ENCODE peak calls at places on chromosomes 12 and 14, in six cellular contexts. C, D, L, E, N and X are unnamed samples.

GRCh38 chr12:85057370-85057963 is 21.3 kb downstream of the LRRIQ1 start:
- DNase-seq in C (peak), D (peak), L (peak), E (peak), N (no peak), X (peak)

GRCh38 chr14:64878775-64879634 is 702 bp downstream of the SPTB start:
- DNase-seq in C (peak), D (no peak), L (peak), E (no peak), N (no peak), X (no peak)

GRCh38 chr12:105970885-105971284 is 167.9 kb downstream of the NUAK1 start:
- DNase-seq in C (no peak), D (no peak), L (no peak), E (no peak), N (no peak), X (no peak)

GRCh38 chr12:19288603-19289244 is 150.6 kb upstream of the AEBP2 start:
- DNase-seq in C (peak), D (peak), L (peak), E (peak), N (no peak), X (peak)

GRCh38 chr14:55240526-55241178 is 30.6 kb upstream of the FBXO34 start:
- DNase-seq in C (no peak), D (no peak), L (no peak), E (no peak), N (no peak), X (no peak)

GRCh38 chr12:69480698-69481097 is 10.5 kb downstream of the FRS2 start:
- DNase-seq in C (no peak), D (no peak), L (no peak), E (no peak), N (no peak), X (no peak)

GRCh38 chr12:105814283-105814682 is 324.5 kb downstream of the NUAK1 start:
- DNase-seq in C (no peak), D (no peak), L (no peak), E (no peak), N (no peak), X (no peak)

GRCh38 chr12:88057994-88058718 is 29.0 kb upstream of the C12orf50 start:
- DNase-seq in C (no peak), D (no peak), L (no peak), E (no peak), N (no peak), X (no peak)

GRCh38 chr14:74933925-74934435 is 10.9 kb upstream of the RPS6KL1 start:
- DNase-seq in C (no peak), D (no peak), L (no peak), E (peak), N (no peak), X (no peak)

GRCh38 chr12:64895541-64895940 is 71.1 kb downstream of the TBC1D30 start:
- DNase-seq in C (no peak), D (no peak), L (no peak), E (no peak), N (no peak), X (no peak)

GRCh38 chr12:113870035-113870434 is 96.1 kb downstream of the RBM19 start:
- DNase-seq in C (no peak), D (no peak), L (no peak), E (no peak), N (no peak), X (no peak)

GRCh38 chr12:65725376-65725775 is 98.9 kb upstream of the HMGA2 start:
- DNase-seq in C (no peak), D (no peak), L (no peak), E (no peak), N (no peak), X (no peak)

GRCh38 chr14:106044949-106045596 is 518.7 kb downstream of the TMEM121 start:
- DNase-seq in C (peak), D (peak), L (peak), E (no peak), N (no peak), X (peak)

GRCh38 chr14:64117671-64118402 is 176.3 kb downstream of the ESR2 start:
- DNase-seq in C (peak), D (no peak), L (no peak), E (no peak), N (no peak), X (no peak)

GRCh38 chr14:53341324-53341723 is 188.2 kb upstream of the DDHD1 start:
- DNase-seq in C (no peak), D (no peak), L (no peak), E (no peak), N (no peak), X (no peak)

GRCh38 chr12:108310489-108310888 is 28.6 kb downstream of the CMKLR1 start:
- DNase-seq in C (no peak), D (no peak), L (peak), E (no peak), N (no peak), X (no peak)

GRCh38 chr12:5034605-5035004 is 9.1 kb upstream of the KCNA5 start:
- DNase-seq in C (no peak), D (no peak), L (no peak), E (no peak), N (no peak), X (no peak)

GRCh38 chr14:41586237-41586636 is 20.4 kb upstream of the LRFN5 start:
- DNase-seq in C (no peak), D (no peak), L (no peak), E (no peak), N (no peak), X (no peak)

GRCh38 chr12:123305160-123305559 is 33.5 kb upstream of the CDK2AP1 start:
- DNase-seq in C (no peak), D (no peak), L (no peak), E (no peak), N (no peak), X (no peak)

GRCh38 chr14:68546839-68547238 is 246.0 kb downstream of the ZFP36L1 start:
- DNase-seq in C (peak), D (no peak), L (no peak), E (no peak), N (no peak), X (no peak)

GRCh38 chr12:104529130-104529874 is 72.6 kb downstream of the CHST11 start:
- DNase-seq in C (no peak), D (no peak), L (no peak), E (no peak), N (no peak), X (no peak)

GRCh38 chr14:106442857-106443256 is 916.5 kb downstream of the TMEM121 start:
- DNase-seq in C (no peak), D (no peak), L (peak), E (no peak), N (no peak), X (peak)

GRCh38 chr14:42130809-42131208 is 524.1 kb downstream of the LRFN5 start:
- DNase-seq in C (no peak), D (no peak), L (no peak), E (no peak), N (no peak), X (no peak)

GRCh38 chr14:52690983-52691760 is 4.2 kb downstream of the ERO1A start:
- DNase-seq in C (no peak), D (no peak), L (no peak), E (no peak), N (no peak), X (no peak)

GRCh38 chr14:101200008-101200649 is 296.6 kb upstream of the RTL1 start:
- DNase-seq in C (no peak), D (no peak), L (no peak), E (no peak), N (no peak), X (no peak)

GRCh38 chr14:54696998-54697397 is 130.1 kb downstream of the SAMD4A start:
- DNase-seq in C (no peak), D (no peak), L (no peak), E (no peak), N (no peak), X (no peak)

GRCh38 chr12:90827567-90827966 is 127.4 kb downstream of the CCER1 start:
- DNase-seq in C (no peak), D (no peak), L (no peak), E (no peak), N (no peak), X (no peak)

GRCh38 chr12:42104784-42105183 is 39.9 kb downstream of the GXYLT1 start:
- DNase-seq in C (no peak), D (no peak), L (no peak), E (no peak), N (no peak), X (no peak)

GRCh38 chr14:57295261-57295660 is 26.5 kb downstream of the AP5M1 start:
- DNase-seq in C (no peak), D (no peak), L (no peak), E (no peak), N (no peak), X (no peak)

GRCh38 chr12:12327802-12328201 is 22.2 kb downstream of the MANSC1 start:
- DNase-seq in C (peak), D (peak), L (peak), E (peak), N (peak), X (peak)

GRCh38 chr14:66117600-66117999 is 368.6 kb upstream of the CCDC196 start:
- DNase-seq in C (peak), D (no peak), L (no peak), E (peak), N (no peak), X (no peak)

GRCh38 chr12:7834701-7835100 is 38.0 kb downstream of the SLC2A14 start:
- DNase-seq in C (no peak), D (peak), L (no peak), E (no peak), N (no peak), X (no peak)

GRCh38 chr12:50986961-50987737 is 34.8 kb downstream of the HIGD1C start:
- DNase-seq in C (peak), D (peak), L (peak), E (peak), N (no peak), X (peak)

GRCh38 chr12:101287357-101287756 is 7.5 kb downstream of the UTP20 start:
- DNase-seq in C (no peak), D (no peak), L (no peak), E (no peak), N (no peak), X (no peak)

GRCh38 chr12:105725054-105725453 is 394.6 kb downstream of the C12orf75 start:
- DNase-seq in C (no peak), D (no peak), L (no peak), E (no peak), N (no peak), X (no peak)

GRCh38 chr12:94701711-94702110 is 51.4 kb upstream of the TMCC3 start:
- DNase-seq in C (no peak), D (no peak), L (no peak), E (peak), N (no peak), X (no peak)
- TF ChIP-seq POLR2A in C (no peak), D (no peak), L (no peak), E (no peak), N (no peak), X (no peak)

GRCh38 chr14:21077672-21078071 is 7.6 kb downstream of the ARHGEF40 start:
- DNase-seq in C (no peak), D (no peak), L (no peak), E (no peak), N (no peak), X (no peak)
- TF ChIP-seq MYC in C (no peak), D (no peak), L (no peak), E (no peak), N (no peak), X (no peak)

GRCh38 chr14:95683793-95684192 is 2.4 kb upstream of the TCL1B start:
- DNase-seq in C (peak), D (peak), L (no peak), E (no peak), N (no peak), X (peak)
- TF ChIP-seq MAX in C (no peak), D (no peak), L (no peak), E (no peak), N (no peak), X (no peak)

DNA sequence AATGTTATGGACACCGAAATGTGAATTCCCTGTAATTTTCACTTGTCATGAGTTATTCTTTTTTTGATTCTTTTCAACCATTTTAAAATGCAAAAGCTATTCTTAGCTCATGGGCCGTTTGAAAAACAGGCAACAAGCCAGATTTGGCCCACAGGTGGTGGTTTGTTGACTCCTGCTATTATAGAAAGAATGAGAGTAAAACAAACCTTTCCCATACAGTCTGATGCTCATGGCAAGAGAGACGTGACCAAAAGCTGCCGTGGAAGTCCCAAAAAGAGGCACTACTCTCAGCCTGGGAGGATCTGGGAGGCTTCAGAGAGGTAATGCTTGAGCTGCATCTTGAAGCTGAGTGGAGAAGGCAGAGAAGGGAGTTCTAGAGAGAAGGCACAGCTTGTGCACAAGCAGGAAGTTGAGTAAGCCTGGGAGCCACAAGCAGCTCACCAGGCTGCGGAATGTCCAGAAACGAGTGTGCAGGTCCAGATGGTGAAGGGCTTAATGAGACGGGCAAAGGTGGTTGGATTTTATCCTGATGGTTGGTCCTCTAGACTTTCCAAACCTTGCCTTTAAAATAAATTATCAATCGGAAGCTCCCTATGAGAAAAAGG is 9.6 kb downstream of the PLXNC1 start:
- DNase-seq in C (no peak), D (no peak), L (no peak), E (no peak), N (peak), X (peak)
- TF ChIP-seq POLR2A in C (no peak), D (no peak), L (no peak), E (no peak), N (peak), X (no peak)

DNA sequence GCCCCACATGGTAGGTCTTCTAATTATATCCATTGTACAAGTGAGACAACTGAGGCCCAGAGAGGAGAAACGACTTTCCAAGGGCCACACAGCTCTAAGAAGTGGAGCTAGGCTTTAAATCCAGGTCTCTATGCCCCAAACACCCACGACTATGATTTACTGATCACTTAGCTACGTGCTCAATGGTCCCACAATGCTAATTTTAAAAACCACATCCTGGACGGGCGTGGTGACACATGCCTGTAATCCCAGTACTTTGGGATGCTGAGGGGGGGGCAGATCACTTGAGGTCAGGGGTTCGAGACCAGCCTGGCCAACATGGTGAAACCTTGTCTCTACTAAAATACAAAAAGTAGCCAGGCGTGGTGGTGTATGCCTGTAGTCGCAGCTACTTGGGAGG is 8.4 kb upstream of the MLEC start:
- DNase-seq in C (no peak), D (no peak), L (no peak), E (no peak), N (no peak), X (peak)
- TF ChIP-seq MYC in C (no peak), D (no peak), L (no peak), E (no peak), N (no peak), X (no peak)